ENCODE peak calls at places on chromosomes 6 and 20, in seven cellular contexts. N, H, F, I, V, G and S are unnamed samples.

GRCh38 chr6:3457710-3458605 is 1.1 kb upstream of the SLC22A23 start:
- DNase-seq in H (no peak), I (peak), F (peak), N (peak), G (peak), V (no peak), S (no peak)

GRCh38 chr6:24936641-24937317 is 1.0 kb upstream of the RIPOR2 start:
- DNase-seq in H (no peak), G (no peak), V (no peak), F (no peak), N (no peak), I (peak), S (no peak)

GRCh38 chr6:146948790-146949342 is 255.4 kb upstream of the STXBP5 start:
- DNase-seq in N (no peak), G (no peak), H (no peak), I (no peak), F (no peak), V (no peak), S (no peak)

GRCh38 chr6:141359953-141360352 is 772.8 kb upstream of the GJE1 start:
- DNase-seq in H (no peak), N (no peak), V (no peak), I (no peak), G (no peak), F (no peak), S (no peak)

GRCh38 chr6:93305088-93305487 is 114.3 kb downstream of the EPHA7 start:
- DNase-seq in I (no peak), V (no peak), F (no peak), H (no peak), N (no peak), G (no peak), S (no peak)

GRCh38 chr20:16676895-16677294 is 52.9 kb upstream of the SNRPB2 start:
- DNase-seq in V (no peak), H (no peak), I (no peak), F (no peak), N (no peak), G (no peak), S (no peak)

GRCh38 chr6:9646346-9647042 is 768.4 kb downstream of the TFAP2A start:
- DNase-seq in N (no peak), H (no peak), V (no peak), F (no peak), I (no peak), G (no peak), S (no peak)

GRCh38 chr20:61913423-61914225 is 152.1 kb downstream of the TAF4 start:
- DNase-seq in F (no peak), N (no peak), H (no peak), I (no peak), G (no peak), V (no peak), S (no peak)

GRCh38 chr20:45339084-45339483 is 9.1 kb downstream of the SDC4 start:
- DNase-seq in F (no peak), H (no peak), V (no peak), G (no peak), I (no peak), N (peak), S (no peak)

GRCh38 chr20:9071976-9072726 is 3.3 kb downstream of the PLCB4 start:
- DNase-seq in N (no peak), V (no peak), F (no peak), I (no peak), H (no peak), G (peak), S (no peak)

GRCh38 chr6:127482318-127482717 is 23.1 kb upstream of the KIAA0408 start:
- DNase-seq in F (no peak), H (no peak), V (no peak), G (no peak), N (no peak), I (no peak), S (no peak)

GRCh38 chr6:143007626-143008025 is 53.1 kb upstream of the AIG1 start:
- DNase-seq in H (no peak), N (no peak), F (no peak), G (no peak), I (no peak), V (no peak), S (no peak)

GRCh38 chr6:53496797-53497196 is 48.1 kb downstream of the GCLC start:
- DNase-seq in V (no peak), F (no peak), G (no peak), N (no peak), H (no peak), I (no peak), S (no peak)

GRCh38 chr6:78810146-78810545 is 57.2 kb upstream of the IRAK1BP1 start:
- DNase-seq in G (no peak), F (peak), N (no peak), V (no peak), I (no peak), H (peak), S (no peak)

GRCh38 chr20:1941226-1941625 is 46.0 kb downstream of the SIRPA start:
- DNase-seq in H (no peak), I (no peak), G (no peak), V (no peak), F (no peak), N (no peak), S (no peak)

GRCh38 chr6:159255434-159255951 is 86.3 kb downstream of the FNDC1 start:
- DNase-seq in I (no peak), N (no peak), H (no peak), G (no peak), F (no peak), V (no peak), S (no peak)

GRCh38 chr6:4806308-4807190 is 30.3 kb downstream of the CDYL start:
- DNase-seq in G (no peak), F (no peak), N (no peak), V (no peak), I (no peak), H (no peak), S (no peak)

GRCh38 chr20:62305149-62305764 is 2.5 kb downstream of the ADRM1 start:
- DNase-seq in V (no peak), F (no peak), I (no peak), H (no peak), G (no peak), N (no peak), S (peak)

GRCh38 chr6:164749126-164749758 is 560.2 kb downstream of the C6orf118 start:
- DNase-seq in I (no peak), G (peak), H (no peak), V (no peak), F (no peak), N (no peak), S (no peak)

GRCh38 chr20:64049060-64049886 is at the start of gene SOX18:
- DNase-seq in G (no peak), F (no peak), V (no peak), H (peak), N (no peak), I (peak), S (peak)

GRCh38 chr6:24981385-24981758 is 45.6 kb upstream of the RIPOR2 start:
- DNase-seq in F (no peak), I (no peak), N (no peak), G (peak), H (no peak), V (no peak), S (no peak)

GRCh38 chr20:1467355-1468116 is 887 bp upstream of the NSFL1C start:
- DNase-seq in F (no peak), I (no peak), V (no peak), G (no peak), H (no peak), N (peak), S (no peak)

GRCh38 chr6:117870477-117871243 is 36.4 kb upstream of the SLC35F1 start:
- DNase-seq in H (no peak), N (no peak), F (no peak), G (no peak), I (no peak), V (no peak), S (no peak)

GRCh38 chr20:62382306-62383198 is 4.4 kb upstream of the RPS21 start:
- DNase-seq in V (peak), N (peak), I (peak), F (peak), G (peak), H (peak), S (peak)

GRCh38 chr20:44832724-44833123 is 22.4 kb upstream of the RIMS4 start:
- DNase-seq in G (no peak), I (no peak), H (no peak), V (no peak), F (no peak), N (no peak), S (no peak)

GRCh38 chr20:6583134-6583738 is 184.2 kb upstream of the BMP2 start:
- DNase-seq in H (peak), V (no peak), N (peak), I (no peak), F (peak), G (peak), S (no peak)

GRCh38 chr6:109793793-109794192 is 102.7 kb downstream of the FIG4 start:
- DNase-seq in V (no peak), I (no peak), F (no peak), H (no peak), G (no peak), N (no peak), S (peak)

GRCh38 chr6:157615411-157615763 is 207.7 kb upstream of the SNX9 start:
- DNase-seq in I (no peak), V (no peak), G (no peak), F (no peak), N (no peak), H (no peak), S (no peak)

GRCh38 chr6:82680192-82680591 is 316.6 kb downstream of the TPBG start:
- DNase-seq in V (no peak), F (no peak), N (no peak), I (no peak), G (no peak), H (no peak), S (no peak)

GRCh38 chr6:106444777-106445507 is 84.4 kb downstream of the CRYBG1 start:
- DNase-seq in H (peak), I (no peak), F (peak), G (peak), N (no peak), V (no peak), S (peak)

GRCh38 chr6:28206527-28207243 is 18.4 kb upstream of the ZSCAN9 start:
- DNase-seq in V (no peak), G (no peak), I (no peak), N (no peak), H (no peak), F (no peak), S (no peak)

GRCh38 chr20:34705383-34706021 is 1.4 kb downstream of the TP53INP2 start:
- DNase-seq in F (no peak), G (no peak), H (peak), N (peak), I (no peak), V (no peak), S (no peak)

GRCh38 chr20:64183313-64183712 is 19.1 kb downstream of the MYT1 start:
- DNase-seq in H (no peak), N (no peak), I (no peak), V (no peak), G (no peak), F (no peak), S (no peak)

GRCh38 chr6:18277181-18278006 is 13.1 kb upstream of the DEK start:
- DNase-seq in I (no peak), V (no peak), H (no peak), F (peak), N (no peak), G (no peak), S (no peak)

GRCh38 chr6:32153252-32153834 is 598 bp upstream of the PPT2 start:
- DNase-seq in F (peak), I (no peak), G (no peak), H (peak), V (no peak), N (peak), S (peak)